ENCODE peak calls at places on chromosome 3, in eight cellular contexts. I, M, J, E, K, R, G and C are unnamed samples.

GRCh38 chr3:133756716-133757694 is 10.8 kb downstream of the TF start:
- DNase-seq in G (no peak), I (no peak), M (no peak), K (no peak), J (no peak), E (peak; percentile 38), R (no peak), C (no peak)

GRCh38 chr3:34947849-34948248 is 691.5 kb upstream of the ARPP21 start:
- DNase-seq in R (no peak), I (no peak), G (no peak), M (no peak), K (no peak), J (no peak), E (no peak), C (no peak)

GRCh38 chr3:40719660-40720287 is 195.0 kb downstream of the ZNF621 start:
- DNase-seq in I (no peak), G (no peak), J (no peak), E (no peak), M (peak; percentile 60), R (peak; percentile 71), K (peak; percentile 16), C (peak; percentile 54)

GRCh38 chr3:30448946-30449686 is 157.3 kb upstream of the TGFBR2 start:
- DNase-seq in J (no peak), E (no peak), R (no peak), G (no peak), I (no peak), M (no peak), K (no peak), C (no peak)

GRCh38 chr3:18085429-18085828 is 339.7 kb downstream of the SATB1 start:
- DNase-seq in R (no peak), M (no peak), K (no peak), I (no peak), J (no peak), E (no peak), G (no peak), C (no peak)

GRCh38 chr3:37862712-37863551 is 1.3 kb downstream of the CTDSPL start:
- DNase-seq in R (peak; percentile 20), K (no peak), G (no peak), J (peak; percentile 78), M (peak; percentile 65), I (no peak), E (peak; percentile 58), C (no peak)

GRCh38 chr3:172625404-172625803 is 85.5 kb downstream of the NCEH1 start:
- DNase-seq in G (no peak), M (no peak), K (no peak), J (no peak), R (no peak), E (no peak), I (no peak), C (no peak)

GRCh38 chr3:35849496-35849895 is 210.2 kb downstream of the ARPP21 start:
- DNase-seq in R (no peak), K (no peak), G (no peak), J (no peak), I (no peak), E (no peak), M (no peak), C (no peak)

GRCh38 chr3:184561329-184562145 is at the start of gene EPHB3:
- DNase-seq in I (peak; percentile 99), R (peak; percentile 83), K (peak; percentile 98), G (peak; percentile 94), M (peak; percentile 99), E (peak; percentile 97), J (peak; percentile 100), C (peak; percentile 100)
- TF ChIP-seq POLR2A in I (peak; percentile 46), R (no peak), K (peak; percentile 23), G (peak; percentile 89), M (peak; percentile 80), E (peak; percentile 42), J (peak; percentile 74), C (peak; percentile 98)

DNA sequence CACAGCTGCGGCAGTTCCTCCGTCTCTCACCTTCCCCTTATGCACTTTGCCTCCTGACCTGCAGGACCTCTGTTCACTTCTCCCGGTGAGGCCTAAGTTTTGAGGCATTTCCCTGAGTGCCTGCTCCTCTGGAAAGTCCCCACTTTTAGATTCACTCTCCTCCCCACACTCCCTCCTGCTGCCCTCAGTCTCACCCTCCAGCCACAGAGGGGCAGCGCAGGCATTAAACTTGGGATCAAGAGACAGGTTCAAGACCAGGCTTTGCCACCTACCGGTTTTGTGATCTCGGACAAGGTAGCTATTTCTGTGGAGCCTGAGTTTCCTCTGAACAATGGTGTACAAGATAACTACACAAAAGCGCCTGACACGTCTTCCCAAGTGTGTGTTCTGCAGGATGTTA is 19.4 kb downstream of the SLC6A11 start:
- DNase-seq in I (no peak), M (no peak), E (no peak), J (no peak), G (no peak), R (no peak), K (no peak), C (no peak)
- TF ChIP-seq CTCF in I (peak; percentile 68), M (no peak), E (no peak), J (no peak), G (no peak), R (no peak), K (peak; percentile 44), C (no peak)

GRCh38 chr3:196754215-196754937 is 14.7 kb downstream of the PAK2 start:
- DNase-seq in R (no peak), M (no peak), G (no peak), J (no peak), I (no peak), K (no peak), E (no peak), C (peak; percentile 7)
- H3K9me3 ChIP-seq in R (peaks cover 21% of the 10 kb centered on the region), M (no peaks in the 10 kb centered on the region), G (no peaks in the 10 kb centered on the region), J (no peaks in the 10 kb centered on the region), I (no peaks in the 10 kb centered on the region), K (peaks cover 13% of the 10 kb centered on the region), E (peaks cover 2% of the 10 kb centered on the region), C (no peaks in the 10 kb centered on the region)

DNA sequence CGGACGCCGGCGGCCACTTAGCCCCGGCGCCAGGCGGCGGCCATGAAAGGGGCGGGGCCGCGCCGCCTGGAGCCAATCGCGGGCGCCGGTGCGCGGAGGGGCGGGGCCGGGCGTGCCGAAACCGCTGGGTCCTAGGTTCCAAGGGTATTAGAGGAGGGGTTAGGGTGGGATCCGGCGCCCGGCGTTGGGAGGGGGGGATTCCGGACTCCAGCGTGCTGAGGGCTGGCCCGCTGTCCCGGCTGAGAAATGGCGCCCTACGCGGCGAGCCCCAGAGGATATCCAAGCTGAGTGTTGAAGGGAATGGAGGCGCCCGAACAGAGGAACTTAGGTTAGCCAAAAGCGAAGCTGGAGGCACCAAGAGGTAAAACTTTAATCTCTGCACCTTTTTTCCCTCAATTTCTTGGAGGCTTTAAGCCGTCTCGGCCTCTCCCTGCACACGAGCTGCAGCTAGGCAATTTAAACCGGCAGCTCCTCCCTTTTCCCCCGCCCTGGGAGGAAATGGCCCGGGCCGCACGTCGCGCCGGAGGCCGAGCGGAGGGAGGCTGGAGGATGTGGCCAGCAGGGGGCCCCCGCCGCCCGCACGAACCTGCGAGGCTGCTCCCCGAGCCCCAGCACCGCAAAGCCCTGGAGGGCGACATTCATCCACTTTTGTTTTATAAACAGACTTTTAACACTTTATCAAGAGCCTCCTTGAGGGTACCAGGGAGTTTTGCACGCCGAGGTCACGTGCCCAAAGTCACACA is at the start of gene XXYLT1:
- DNase-seq in I (peak; percentile 69), J (peak; percentile 92), E (peak; percentile 98), M (peak; percentile 92), K (peak; percentile 74), R (peak; percentile 93), G (peak; percentile 70), C (peak; percentile 83)
- TF ChIP-seq POLR2A in I (peak; percentile 90), J (no peak), E (no peak), M (no peak), K (no peak), R (peak; percentile 41), G (no peak), C (no peak)